ENCODE peak calls at places on chromosomes 3 and 15, in four cellular contexts. T is HCT116, Z is GM23248, B is HepG2. C is an unnamed sample. For H4K20me1, the result is how much of the 10 kb centered on the place peaks cover.

GRCh38 chr15:66196565-66196964 is 57.0 kb downstream of the MEGF11 start:
- DNase-seq in T (peak), Z (no peak), B (no peak), C (no peak)

GRCh38 chr3:72482589-72483249 is 365.5 kb downstream of the SHQ1 start:
- DNase-seq in T (no peak), Z (peak), B (no peak), C (no peak)

GRCh38 chr15:66799242-66799641 is 97.2 kb downstream of the SMAD6 start:
- DNase-seq in T (no peak), Z (no peak), B (no peak), C (no peak)

GRCh38 chr3:34106879-34107278 is 308.4 kb downstream of the PDCD6IP start:
- DNase-seq in T (peak), Z (peak), B (no peak), C (peak)

GRCh38 chr15:68223171-68223570 is 6.4 kb downstream of the CLN6 start:
- DNase-seq in T (no peak), Z (no peak), B (no peak), C (no peak)

GRCh38 chr3:174438501-174439156 is 420.5 kb upstream of the NAALADL2 start:
- DNase-seq in T (peak), Z (peak), B (no peak), C (no peak)

GRCh38 chr3:174342941-174343431 is 516.1 kb upstream of the NAALADL2 start:
- DNase-seq in T (no peak), Z (peak), B (no peak), C (no peak)

GRCh38 chr3:5187920-5188418 is 462 bp downstream of the EDEM1 start:
- DNase-seq in T (no peak), Z (peak), B (no peak), C (peak)

GRCh38 chr3:25508901-25509300 is 80.8 kb downstream of the RARB start:
- DNase-seq in T (no peak), Z (peak), B (no peak), C (no peak)

GRCh38 chr15:28920781-28921331 is 35.1 kb downstream of the APBA2 start:
- DNase-seq in T (no peak), Z (no peak), B (no peak), C (no peak)

GRCh38 chr15:81284256-81285031 is 39.5 kb downstream of the STARD5 start:
- DNase-seq in T (no peak), Z (no peak), B (no peak), C (no peak)

GRCh38 chr3:129576514-129577345 is 29.7 kb downstream of the PLXND1 start:
- DNase-seq in T (no peak), Z (no peak), B (peak), C (peak)

GRCh38 chr15:67792250-67792942 is 32.9 kb upstream of the SKOR1 start:
- DNase-seq in T (no peak), Z (no peak), B (no peak), C (no peak)

GRCh38 chr3:115912372-115912771 is 289.1 kb downstream of the GAP43 start:
- DNase-seq in T (no peak), Z (peak), B (no peak), C (no peak)

GRCh38 chr15:56804908-56805307 is 71.6 kb upstream of the ZNF280D start:
- DNase-seq in T (no peak), Z (peak), B (no peak), C (no peak)

GRCh38 chr15:86483936-86484335 is 404.3 kb downstream of the AGBL1 start:
- DNase-seq in T (no peak), Z (no peak), B (no peak), C (no peak)

GRCh38 chr3:31699309-31699953 is 166.7 kb downstream of the STT3B start:
- DNase-seq in T (no peak), Z (peak), B (no peak), C (peak)

GRCh38 chr3:119559441-119559963 is at the start of gene CD80:
- DNase-seq in T (peak), Z (peak), B (peak), C (peak)

GRCh38 chr15:91821458-91821857 is 32.0 kb upstream of the SLCO3A1 start:
- DNase-seq in T (no peak), Z (no peak), B (no peak), C (no peak)

GRCh38 chr15:66133247-66133646 is 120.3 kb downstream of the MEGF11 start:
- DNase-seq in T (no peak), Z (no peak), B (no peak), C (no peak)

GRCh38 chr3:106328224-106328623 is 459.4 kb upstream of the CBLB start:
- DNase-seq in T (no peak), Z (no peak), B (no peak), C (no peak)

GRCh38 chr15:51380999-51381806 is 39.7 kb downstream of the GLDN start:
- DNase-seq in T (peak), Z (peak), B (peak), C (peak)

GRCh38 chr15:51803961-51804360 is 25.5 kb upstream of the TMOD3 start:
- DNase-seq in T (peak), Z (peak), B (no peak), C (no peak)

GRCh38 chr15:41841131-41841530 is 2.5 kb downstream of the PLA2G4B start:
- DNase-seq in T (no peak), Z (no peak), B (no peak), C (no peak)

GRCh38 chr3:176352716-176353334 is 844.5 kb downstream of the TBL1XR1 start:
- DNase-seq in T (no peak), Z (peak), B (no peak), C (no peak)

GRCh38 chr3:126682046-126682445 is 22.0 kb upstream of the CHCHD6 start:
- DNase-seq in T (no peak), Z (no peak), B (no peak), C (no peak)

GRCh38 chr3:39190281-39191025 is 1.9 kb downstream of the XIRP1 start:
- DNase-seq in T (no peak), Z (no peak), B (no peak), C (no peak)

GRCh38 chr3:161163297-161163696 is 57.8 kb upstream of the NMD3 start:
- DNase-seq in T (peak), Z (peak), B (peak), C (peak)

GRCh38 chr3:64426551-64426950 is 201.3 kb upstream of the PRICKLE2 start:
- DNase-seq in T (no peak), Z (no peak), B (no peak), C (no peak)

GRCh38 chr3:64432870-64433269 is 207.6 kb upstream of the PRICKLE2 start:
- DNase-seq in T (no peak), Z (no peak), B (no peak), C (no peak)

GRCh38 chr3:64431717-64432116 is 206.5 kb upstream of the PRICKLE2 start:
- DNase-seq in T (no peak), Z (no peak), B (no peak), C (no peak)

GRCh38 chr3:64422932-64423331 is 197.7 kb upstream of the PRICKLE2 start:
- DNase-seq in T (no peak), Z (no peak), B (no peak), C (no peak)

DNA sequence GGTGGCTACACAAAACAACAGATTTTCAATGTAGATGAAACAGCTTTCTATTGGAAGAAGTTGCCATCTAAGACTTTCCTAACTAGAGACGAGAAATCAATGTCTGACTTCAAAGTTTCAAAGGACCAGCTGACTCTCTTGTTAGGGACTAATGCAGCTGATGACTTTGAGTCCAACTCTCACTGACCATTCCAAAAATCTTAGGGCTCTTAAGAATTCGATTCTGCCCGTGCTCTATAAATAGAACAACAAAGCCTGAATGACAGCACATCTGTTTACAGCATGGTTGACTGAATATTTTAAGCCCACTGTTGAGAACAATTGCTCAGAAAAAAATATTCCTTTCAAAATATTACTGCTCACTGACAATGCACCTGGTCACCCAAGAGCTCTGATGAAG is 202.4 kb upstream of the PRICKLE2 start:
- DNase-seq in T (no peak), Z (no peak), B (no peak), C (no peak)
- H4K20me1 ChIP-seq in T (under half), Z (under half), B (under half), C (under half)

DNA sequence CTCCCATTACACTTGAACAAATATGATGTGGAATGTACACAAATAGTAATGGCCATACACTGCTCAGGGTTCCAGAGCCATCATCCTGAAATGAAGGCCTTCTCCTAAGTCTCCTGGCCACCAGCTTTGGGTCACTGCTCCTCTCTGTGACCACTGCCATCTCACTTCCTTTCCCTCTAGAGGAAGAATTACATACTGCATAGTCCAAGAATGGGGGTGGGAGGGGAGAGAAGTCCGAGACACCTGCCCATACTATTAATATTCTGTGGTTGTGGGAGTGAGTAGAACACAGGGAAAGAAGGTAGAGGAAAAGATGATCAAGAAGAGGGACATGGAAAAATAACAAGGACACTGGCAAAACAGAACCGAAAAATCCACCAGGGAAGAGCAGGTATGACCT is 20.6 kb downstream of the ETV5 start:
- DNase-seq in T (no peak), Z (no peak), B (no peak), C (no peak)
- H3K4me3 ChIP-seq in T (no peak), Z (no peak), B (no peak), C (no peak)

GRCh38 chr3:141387446-141388030 is 19.2 kb downstream of the ZBTB38 start:
- DNase-seq in T (no peak), Z (no peak), B (no peak), C (no peak)
- H3K9ac ChIP-seq in T (no peak), Z (peak), B (no peak), C (no peak)

GRCh38 chr15:44186724-44187123 is 8.3 kb downstream of the FRMD5 start:
- DNase-seq in T (no peak), Z (no peak), B (no peak), C (no peak)
- H4K20me1 ChIP-seq in T (under half), Z (under half), B (under half), C (under half)

DNA sequence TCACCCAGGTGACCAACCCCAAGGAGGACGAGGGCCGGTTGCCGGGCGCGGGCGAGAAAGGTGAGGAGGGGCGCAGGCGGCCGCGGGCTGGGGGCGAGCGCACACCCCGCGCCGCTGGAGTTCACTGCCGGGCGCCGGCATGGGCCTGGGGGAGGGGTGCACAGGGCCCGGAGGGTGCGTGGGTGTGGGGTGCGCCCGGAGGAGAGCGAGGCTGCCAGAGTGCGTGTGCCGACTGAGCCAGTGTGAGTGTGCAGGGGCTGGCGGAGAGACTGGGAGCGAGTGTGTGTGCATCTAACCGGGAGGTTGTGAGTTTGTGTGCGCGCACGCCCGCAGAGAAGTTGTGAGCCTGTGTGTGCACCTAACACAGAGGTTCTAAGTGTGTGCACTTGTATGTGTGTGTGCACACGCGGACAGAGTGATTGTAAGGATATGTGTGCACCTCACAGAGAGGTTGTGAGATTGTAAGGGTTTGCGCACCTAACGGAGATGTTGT is 585 bp downstream of the CTDSPL start:
- DNase-seq in T (no peak), Z (peak), B (no peak), C (peak)
- H3K4me3 ChIP-seq in T (peak), Z (peak), B (peak), C (peak)

GRCh38 chr3:187290561-187290960 is 976 bp downstream of the MASP1 start:
- DNase-seq in T (no peak), Z (peak), B (no peak), C (no peak)
- H3K9ac ChIP-seq in T (no peak), Z (peak), B (peak), C (no peak)

DNA sequence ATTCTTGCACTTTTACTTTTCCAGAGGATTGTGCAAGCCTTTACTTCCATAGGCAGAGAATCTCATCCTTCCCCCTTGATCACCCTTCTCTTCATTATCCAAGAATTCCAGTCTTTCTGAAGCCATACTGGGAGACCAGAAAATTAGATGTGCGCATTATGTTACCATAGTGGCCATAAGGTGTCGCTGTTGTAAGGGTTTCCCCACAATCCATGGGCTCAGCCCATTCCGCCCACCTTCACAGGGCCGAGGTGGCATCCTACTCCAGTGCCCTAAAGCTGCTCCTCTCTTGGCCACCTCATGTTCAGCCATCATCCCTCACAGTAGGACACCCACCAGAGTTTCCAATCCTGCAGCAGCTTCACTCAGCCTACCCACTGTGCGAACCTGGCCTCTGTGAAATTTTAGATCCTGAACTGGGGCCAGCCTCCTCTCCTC is 35.0 kb downstream of the CTSH start:
- DNase-seq in T (peak), Z (peak), B (peak), C (peak)
- H4K20me1 ChIP-seq in T (under half), Z (under half), B (under half), C (under half)

GRCh38 chr3:147940846-147941245 is 531.7 kb downstream of the ZIC1 start:
- DNase-seq in T (no peak), Z (no peak), B (no peak), C (no peak)
- H3K4me3 ChIP-seq in T (no peak), Z (no peak), B (no peak), C (no peak)

DNA sequence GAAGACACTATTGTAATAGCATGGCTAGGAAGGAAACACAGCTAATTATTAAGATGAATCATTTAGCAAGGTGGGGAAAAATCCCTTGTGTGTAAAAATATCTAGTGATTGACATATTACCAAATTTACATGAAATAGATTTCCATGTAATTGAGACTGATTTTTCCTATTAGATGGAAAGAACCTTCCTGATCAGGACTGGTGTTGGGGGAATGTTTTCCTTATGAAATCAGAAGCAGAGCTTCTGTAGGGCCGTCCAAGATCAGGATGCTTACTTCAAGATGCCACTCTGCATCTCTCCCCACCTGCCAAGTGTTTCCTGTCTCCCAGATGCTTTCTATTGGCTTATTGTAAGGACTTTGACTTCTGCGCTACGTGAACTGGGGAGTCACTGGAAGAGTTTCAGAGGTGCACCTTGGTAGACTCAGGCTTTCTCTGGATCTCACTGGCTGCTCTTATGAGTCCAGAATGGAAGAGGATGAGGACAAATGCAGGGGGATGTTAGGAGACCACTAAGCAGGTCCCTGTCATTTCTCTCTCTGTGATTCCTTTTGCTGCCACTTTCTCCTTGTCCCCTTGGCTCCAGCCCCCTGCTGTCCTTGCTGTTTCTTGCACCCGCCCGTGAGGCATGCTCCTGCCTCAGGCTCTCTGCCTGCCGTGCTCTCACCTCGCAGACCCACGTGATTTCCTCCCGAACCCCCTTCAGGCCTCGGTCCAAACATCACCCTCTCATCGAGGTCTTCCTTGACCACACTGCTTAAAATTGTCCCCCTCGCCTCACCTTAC is 30.1 kb downstream of the BTD start:
- DNase-seq in T (no peak), Z (no peak), B (no peak), C (no peak)
- H3K9ac ChIP-seq in T (no peak), Z (peak), B (no peak), C (no peak)

DNA sequence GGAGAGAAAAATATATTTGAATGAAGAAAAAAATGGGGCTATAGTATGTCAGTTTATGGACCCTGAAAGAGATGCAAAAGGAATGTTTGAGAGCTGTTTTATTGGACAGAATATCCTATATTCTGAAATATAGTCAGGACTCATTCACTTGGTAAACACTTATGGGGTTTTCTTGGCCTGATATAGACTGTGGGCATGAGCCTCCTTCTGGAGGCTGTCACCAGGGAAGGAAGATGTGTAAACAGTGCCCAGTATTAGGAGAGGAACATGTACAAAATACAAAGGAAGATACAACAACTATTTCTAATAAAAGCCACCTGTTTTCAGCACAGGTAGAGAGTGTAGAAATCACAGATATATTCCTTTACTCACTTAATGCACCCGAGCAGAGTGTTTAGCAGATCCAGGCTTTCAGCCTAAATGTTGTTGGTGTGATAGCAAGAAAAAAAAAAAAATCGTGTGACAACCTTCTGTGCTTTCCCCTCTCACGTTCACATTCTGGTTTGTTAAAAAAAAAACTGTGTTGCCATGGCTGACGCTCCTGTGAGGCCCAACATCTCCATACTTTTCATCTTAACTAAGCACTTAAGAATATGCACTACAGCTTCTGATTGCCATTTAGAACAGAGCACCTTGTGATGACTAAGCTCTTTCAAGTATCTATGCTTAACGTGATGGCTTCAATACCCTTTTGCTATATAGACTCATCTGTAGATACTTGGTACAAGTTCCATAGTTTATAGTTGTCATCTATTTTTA is 134.1 kb downstream of the MBNL1 start:
- DNase-seq in T (no peak), Z (no peak), B (no peak), C (no peak)
- H4K20me1 ChIP-seq in T (under half), Z (under half), B (under half), C (half or more)